ENCODE peak calls at places on chromosomes 2 and 18, in four cellular contexts. R is HepG2, X is endothelial cell of umbilical vein, C is Panc1. Y is an unnamed sample.

GRCh38 chr18:56200381-56200831 is 438.0 kb downstream of the TXNL1 start:
- DNase-seq in X (peak; percentile 93), C (no peak), R (no peak), Y (no peak)

GRCh38 chr2:23506460-23507266 is 121.7 kb downstream of the KLHL29 start:
- DNase-seq in R (no peak), C (no peak), X (no peak), Y (no peak)

GRCh38 chr2:241217320-241218031 is 29.0 kb downstream of the ANO7 start:
- DNase-seq in C (no peak), X (peak; percentile 63), R (peak; percentile 80), Y (peak; percentile 87)

GRCh38 chr18:48657446-48658120 is 118.8 kb downstream of the CTIF start:
- DNase-seq in C (no peak), X (no peak), R (no peak), Y (peak; percentile 42)

GRCh38 chr18:33440011-33440383 is 524 bp downstream of the CCDC178 start:
- DNase-seq in C (no peak), R (no peak), X (peak; percentile 46), Y (peak; percentile 66)

GRCh38 chr18:76405761-76406356 is 89.2 kb downstream of the ZNF516 start:
- DNase-seq in C (no peak), X (peak; percentile 34), R (peak; percentile 34), Y (peak; percentile 79)

GRCh38 chr2:125643585-125643984 is 1012.4 kb upstream of the GYPC start:
- DNase-seq in R (no peak), C (no peak), X (no peak), Y (no peak)

GRCh38 chr2:229719926-229720652 is 5.7 kb upstream of the DNER start:
- DNase-seq in C (no peak), X (no peak), R (no peak), Y (no peak)

GRCh38 chr2:189541591-189541990 is 39.0 kb downstream of the SLC40A1 start:
- DNase-seq in R (no peak), X (no peak), C (no peak), Y (no peak)

GRCh38 chr2:189538402-189538801 is 42.2 kb downstream of the SLC40A1 start:
- DNase-seq in X (no peak), R (no peak), C (no peak), Y (no peak)

GRCh38 chr2:189536830-189537229 is 43.8 kb downstream of the SLC40A1 start:
- DNase-seq in C (no peak), X (no peak), R (no peak), Y (no peak)

GRCh38 chr2:189542145-189542882 is 38.3 kb downstream of the SLC40A1 start:
- DNase-seq in C (no peak), R (peak; percentile 87), X (no peak), Y (no peak)

GRCh38 chr2:189540551-189540950 is 40.0 kb downstream of the SLC40A1 start:
- DNase-seq in X (no peak), R (no peak), C (no peak), Y (no peak)
- H3K27ac ChIP-seq in X (no peak overlapping the region), R (no peak overlapping the region), C (no peak overlapping the region), Y (no peak overlapping the region)

GRCh38 chr2:197071790-197072436 is 145.4 kb upstream of the PGAP1 start:
- DNase-seq in C (no peak), R (no peak), X (no peak), Y (no peak)
- TF ChIP-seq POLR2AphosphoS5 in C (no peak), R (no peak), X (no peak), Y (no peak)

GRCh38 chr18:36349552-36349951 is 52.0 kb downstream of the FHOD3 start:
- DNase-seq in C (no peak), R (no peak), X (no peak), Y (no peak)

GRCh38 chr18:36348971-36349417 is 51.5 kb downstream of the FHOD3 start:
- DNase-seq in X (no peak), C (no peak), R (no peak), Y (no peak)

GRCh38 chr18:36350839-36351474 is 53.4 kb downstream of the FHOD3 start:
- DNase-seq in X (no peak), C (no peak), R (no peak), Y (no peak)

GRCh38 chr18:36350211-36350610 is 52.7 kb downstream of the FHOD3 start:
- DNase-seq in R (no peak), X (no peak), C (no peak), Y (no peak)

DNA sequence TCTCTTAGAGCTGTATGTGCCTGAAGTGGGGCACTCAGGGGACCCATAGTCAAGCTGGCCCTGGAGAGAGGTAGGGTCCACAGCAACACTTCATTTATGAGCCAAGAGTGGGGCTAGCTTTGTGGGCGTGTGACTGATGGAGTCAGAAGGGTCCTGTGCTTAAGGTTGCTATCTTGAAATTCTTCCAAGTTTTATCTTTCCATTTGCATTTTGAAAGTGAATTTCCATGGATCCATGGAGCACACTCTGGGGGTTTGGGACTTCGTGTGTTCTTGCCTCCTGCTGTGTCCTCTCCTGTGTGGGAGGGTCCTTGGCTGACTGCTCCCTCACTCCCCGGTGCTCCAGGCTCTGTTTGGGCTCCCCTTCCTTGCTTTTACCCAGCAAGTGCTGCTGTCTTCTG is 50.8 kb downstream of the FHOD3 start:
- DNase-seq in R (no peak), C (no peak), X (no peak), Y (no peak)
- H3K27ac ChIP-seq in R (no peak overlapping the region), C (no peak overlapping the region), X (no peak overlapping the region), Y (no peak overlapping the region)

DNA sequence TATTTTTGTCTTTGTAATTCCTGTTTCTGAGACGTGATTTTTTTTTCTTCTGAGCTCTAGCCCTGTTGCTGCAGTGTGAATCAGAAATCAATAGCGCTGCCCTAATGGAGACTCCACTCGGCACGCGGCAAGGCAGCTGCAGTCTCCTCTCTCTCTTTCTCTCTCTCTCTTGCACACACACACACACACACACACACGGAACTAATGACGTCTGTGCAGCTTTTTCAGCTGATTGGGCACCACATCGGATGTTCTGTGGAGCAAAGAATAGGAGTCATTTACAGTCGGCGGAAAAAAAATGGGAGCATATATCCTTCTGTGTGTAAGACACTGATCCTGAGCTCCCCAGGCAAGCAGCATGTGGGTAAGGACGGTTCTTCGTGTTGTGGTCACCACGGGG is 2.0 kb upstream of the MYT1L start:
- DNase-seq in R (no peak), C (no peak), X (no peak), Y (no peak)
- TF ChIP-seq POLR2AphosphoS5 in R (no peak), C (no peak), X (no peak), Y (no peak)

DNA sequence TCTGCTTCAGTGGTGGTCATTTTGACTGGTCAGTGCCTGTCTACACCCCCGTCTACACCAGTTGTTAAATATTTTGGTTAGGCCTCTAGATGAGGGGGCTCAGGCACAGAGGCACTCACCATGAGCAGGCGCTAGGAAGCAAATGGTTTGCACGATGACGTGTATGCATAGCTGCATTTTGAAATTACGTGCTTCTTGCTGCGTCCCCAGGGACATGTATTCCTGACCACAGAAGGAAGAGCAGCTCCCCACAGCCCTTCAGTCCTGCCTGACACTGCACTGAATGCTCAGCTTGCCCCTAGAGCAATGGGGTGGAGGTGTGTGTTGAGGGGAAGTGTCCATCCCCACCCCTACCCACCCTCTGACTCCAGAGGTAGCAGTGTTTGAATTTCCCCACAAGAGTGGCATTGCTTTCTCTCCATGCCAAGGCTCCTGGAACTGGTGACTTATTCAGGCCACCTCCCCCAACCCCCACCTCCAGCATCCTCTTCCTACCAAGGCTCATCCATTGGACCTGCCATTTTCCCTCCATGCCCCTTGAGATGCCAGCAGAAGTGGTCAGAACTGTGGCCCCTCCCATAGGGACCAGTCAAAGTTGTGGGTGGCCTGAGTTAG is 11.4 kb upstream of the ZAP70 start:
- DNase-seq in X (no peak), C (no peak), R (no peak), Y (no peak)
- H3K27ac ChIP-seq in X (no peak overlapping the region), C (no peak overlapping the region), R (no peak overlapping the region), Y (no peak overlapping the region)

DNA sequence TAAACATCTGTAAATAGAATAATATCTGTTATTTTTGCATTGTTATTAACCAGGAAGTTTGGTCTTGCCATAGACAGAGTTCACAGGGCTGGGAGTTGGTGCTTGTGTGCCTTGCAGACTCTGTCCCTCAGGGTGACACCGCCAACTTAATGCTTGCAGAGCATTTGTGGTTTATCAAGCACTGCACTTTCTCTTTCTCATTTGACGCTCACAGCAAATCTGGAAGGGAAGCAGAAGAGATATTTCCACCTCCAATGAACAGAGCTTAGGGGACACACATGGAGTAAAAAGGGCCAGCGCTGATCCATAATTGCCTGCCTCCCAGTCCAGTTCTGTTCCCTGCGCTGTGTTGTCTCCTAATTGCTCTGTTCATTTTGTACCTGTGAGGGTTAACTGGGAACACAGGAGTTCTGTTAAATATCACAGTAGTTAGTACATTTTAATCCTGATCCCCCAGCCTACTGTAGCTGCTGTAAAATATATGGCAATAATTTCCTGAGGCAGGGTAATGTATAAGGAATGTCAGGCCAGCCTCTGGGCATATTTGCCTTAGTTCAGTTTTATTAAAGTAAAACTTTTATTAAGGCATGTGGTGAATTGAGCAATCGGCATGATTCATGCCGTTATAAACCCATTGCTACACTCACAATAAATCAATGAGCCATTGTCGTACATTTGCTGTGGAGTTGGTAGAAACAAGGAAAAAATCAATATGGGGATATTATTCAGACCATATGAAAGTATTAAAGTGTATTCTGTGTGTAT is 182.5 kb upstream of the OSR1 start:
- DNase-seq in R (no peak), C (no peak), X (no peak), Y (no peak)
- TF ChIP-seq POLR2AphosphoS5 in R (no peak), C (no peak), X (no peak), Y (peak; percentile 70)